ENCODE peak calls at places on chromosome 2, in seven cellular contexts. One of them, this sample, is unnamed.

GRCh38 chr2:238243496-238244076 is 3.7 kb upstream of the HES6 start:
- DNase-seq in HFF-Myc: no peak
- DNase-seq in activated CD4-positive, alpha-beta T cell treated with anti-CD3 and anti-CD28 coated beads for 4 hours: no peak
- DNase-seq in OCI-LY7: no peak
- DNase-seq in MV-4-11: no peak
- DNase-seq in iris pigment epithelial cell: no peak
- DNase-seq in Calu3: no peak
- DNase-seq in this sample: no peak

GRCh38 chr2:223090540-223091235 is 38.7 kb downstream of the KCNE4 start:
- DNase-seq in Calu3: no peak
- DNase-seq in MV-4-11: no peak
- DNase-seq in iris pigment epithelial cell: no peak
- DNase-seq in OCI-LY7: no peak
- DNase-seq in HFF-Myc: no peak
- DNase-seq in activated CD4-positive, alpha-beta T cell treated with anti-CD3 and anti-CD28 coated beads for 4 hours: no peak
- DNase-seq in this sample: no peak

GRCh38 chr2:239689410-239689809 is 288.6 kb upstream of the HDAC4 start:
- DNase-seq in MV-4-11: no peak
- DNase-seq in iris pigment epithelial cell: no peak
- DNase-seq in activated CD4-positive, alpha-beta T cell treated with anti-CD3 and anti-CD28 coated beads for 4 hours: no peak
- DNase-seq in HFF-Myc: no peak
- DNase-seq in Calu3: no peak
- DNase-seq in OCI-LY7: no peak
- DNase-seq in this sample: no peak

GRCh38 chr2:231527955-231528635 is 2.1 kb downstream of the NMUR1 start:
- DNase-seq in HFF-Myc: no peak
- DNase-seq in MV-4-11: no peak
- DNase-seq in iris pigment epithelial cell: no peak
- DNase-seq in OCI-LY7: no peak
- DNase-seq in activated CD4-positive, alpha-beta T cell treated with anti-CD3 and anti-CD28 coated beads for 4 hours: no peak
- DNase-seq in Calu3: no peak
- DNase-seq in this sample: no peak

GRCh38 chr2:17300141-17300540 is 218.1 kb downstream of the RAD51AP2 start:
- DNase-seq in iris pigment epithelial cell: peak
- DNase-seq in HFF-Myc: no peak
- DNase-seq in activated CD4-positive, alpha-beta T cell treated with anti-CD3 and anti-CD28 coated beads for 4 hours: no peak
- DNase-seq in MV-4-11: peak
- DNase-seq in Calu3: no peak
- DNase-seq in OCI-LY7: no peak
- DNase-seq in this sample: no peak

GRCh38 chr2:12334289-12335003 is 382.3 kb upstream of the TRIB2 start:
- DNase-seq in HFF-Myc: no peak
- DNase-seq in OCI-LY7: no peak
- DNase-seq in iris pigment epithelial cell: no peak
- DNase-seq in MV-4-11: no peak
- DNase-seq in Calu3: no peak
- DNase-seq in activated CD4-positive, alpha-beta T cell treated with anti-CD3 and anti-CD28 coated beads for 4 hours: no peak
- DNase-seq in this sample: no peak

GRCh38 chr2:85178154-85178553 is 45.0 kb downstream of the TCF7L1 start:
- DNase-seq in OCI-LY7: no peak
- DNase-seq in iris pigment epithelial cell: no peak
- DNase-seq in activated CD4-positive, alpha-beta T cell treated with anti-CD3 and anti-CD28 coated beads for 4 hours: no peak
- DNase-seq in HFF-Myc: no peak
- DNase-seq in MV-4-11: no peak
- DNase-seq in Calu3: no peak
- DNase-seq in this sample: peak

GRCh38 chr2:120347387-120348010 is 1.6 kb downstream of the INHBB start:
- DNase-seq in MV-4-11: no peak
- DNase-seq in activated CD4-positive, alpha-beta T cell treated with anti-CD3 and anti-CD28 coated beads for 4 hours: no peak
- DNase-seq in HFF-Myc: no peak
- DNase-seq in Calu3: no peak
- DNase-seq in iris pigment epithelial cell: peak
- DNase-seq in OCI-LY7: no peak
- DNase-seq in this sample: no peak

GRCh38 chr2:16183345-16183744 is 243.0 kb downstream of the MYCN start:
- DNase-seq in Calu3: no peak
- DNase-seq in HFF-Myc: no peak
- DNase-seq in iris pigment epithelial cell: no peak
- DNase-seq in MV-4-11: no peak
- DNase-seq in OCI-LY7: no peak
- DNase-seq in activated CD4-positive, alpha-beta T cell treated with anti-CD3 and anti-CD28 coated beads for 4 hours: no peak
- DNase-seq in this sample: no peak

GRCh38 chr2:1729264-1729663 is 15.1 kb downstream of the PXDN start:
- DNase-seq in activated CD4-positive, alpha-beta T cell treated with anti-CD3 and anti-CD28 coated beads for 4 hours: no peak
- DNase-seq in HFF-Myc: no peak
- DNase-seq in iris pigment epithelial cell: no peak
- DNase-seq in Calu3: no peak
- DNase-seq in MV-4-11: no peak
- DNase-seq in OCI-LY7: no peak
- DNase-seq in this sample: no peak

GRCh38 chr2:46268196-46268595 is 29.0 kb upstream of the EPAS1 start:
- DNase-seq in activated CD4-positive, alpha-beta T cell treated with anti-CD3 and anti-CD28 coated beads for 4 hours: no peak
- DNase-seq in Calu3: no peak
- DNase-seq in OCI-LY7: no peak
- DNase-seq in HFF-Myc: no peak
- DNase-seq in iris pigment epithelial cell: peak
- DNase-seq in MV-4-11: peak
- DNase-seq in this sample: no peak

GRCh38 chr2:84965192-84965516 is 5.8 kb upstream of the KCMF1 start:
- DNase-seq in OCI-LY7: no peak
- DNase-seq in Calu3: no peak
- DNase-seq in HFF-Myc: no peak
- DNase-seq in MV-4-11: no peak
- DNase-seq in activated CD4-positive, alpha-beta T cell treated with anti-CD3 and anti-CD28 coated beads for 4 hours: no peak
- DNase-seq in iris pigment epithelial cell: no peak
- DNase-seq in this sample: peak

GRCh38 chr2:157302492-157303099 is 23.0 kb downstream of the ERMN start:
- DNase-seq in OCI-LY7: peak
- DNase-seq in activated CD4-positive, alpha-beta T cell treated with anti-CD3 and anti-CD28 coated beads for 4 hours: peak
- DNase-seq in iris pigment epithelial cell: peak
- DNase-seq in HFF-Myc: peak
- DNase-seq in MV-4-11: peak
- DNase-seq in Calu3: peak
- DNase-seq in this sample: peak

GRCh38 chr2:238060096-238060541 is 682 bp upstream of the SCLY start:
- DNase-seq in HFF-Myc: no peak
- DNase-seq in OCI-LY7: no peak
- DNase-seq in activated CD4-positive, alpha-beta T cell treated with anti-CD3 and anti-CD28 coated beads for 4 hours: no peak
- DNase-seq in Calu3: no peak
- DNase-seq in MV-4-11: peak
- DNase-seq in iris pigment epithelial cell: peak
- DNase-seq in this sample: no peak

GRCh38 chr2:180056367-180057118 is 49.4 kb upstream of the CWC22 start:
- DNase-seq in iris pigment epithelial cell: no peak
- DNase-seq in Calu3: no peak
- DNase-seq in HFF-Myc: no peak
- DNase-seq in OCI-LY7: no peak
- DNase-seq in MV-4-11: peak
- DNase-seq in activated CD4-positive, alpha-beta T cell treated with anti-CD3 and anti-CD28 coated beads for 4 hours: no peak
- DNase-seq in this sample: no peak

GRCh38 chr2:25606892-25607291 is 66.5 kb downstream of the DTNB start:
- DNase-seq in MV-4-11: no peak
- DNase-seq in OCI-LY7: peak
- DNase-seq in HFF-Myc: no peak
- DNase-seq in iris pigment epithelial cell: peak
- DNase-seq in Calu3: no peak
- DNase-seq in activated CD4-positive, alpha-beta T cell treated with anti-CD3 and anti-CD28 coated beads for 4 hours: no peak
- DNase-seq in this sample: peak

GRCh38 chr2:25043241-25043867 is 1.5 kb downstream of the EFR3B start:
- DNase-seq in MV-4-11: peak
- DNase-seq in OCI-LY7: no peak
- DNase-seq in Calu3: no peak
- DNase-seq in activated CD4-positive, alpha-beta T cell treated with anti-CD3 and anti-CD28 coated beads for 4 hours: peak
- DNase-seq in HFF-Myc: peak
- DNase-seq in iris pigment epithelial cell: peak
- DNase-seq in this sample: no peak

GRCh38 chr2:234550511-234551107 is 53.7 kb upstream of the ARL4C start:
- DNase-seq in OCI-LY7: peak
- DNase-seq in HFF-Myc: peak
- DNase-seq in MV-4-11: peak
- DNase-seq in activated CD4-positive, alpha-beta T cell treated with anti-CD3 and anti-CD28 coated beads for 4 hours: peak
- DNase-seq in iris pigment epithelial cell: peak
- DNase-seq in Calu3: peak
- DNase-seq in this sample: peak

GRCh38 chr2:11344342-11344955 is at the start of gene ROCK2:
- DNase-seq in iris pigment epithelial cell: peak
- DNase-seq in activated CD4-positive, alpha-beta T cell treated with anti-CD3 and anti-CD28 coated beads for 4 hours: peak
- DNase-seq in Calu3: peak
- DNase-seq in OCI-LY7: peak
- DNase-seq in MV-4-11: peak
- DNase-seq in HFF-Myc: peak
- DNase-seq in this sample: peak

GRCh38 chr2:39394427-39395002 is 42.6 kb downstream of the MAP4K3 start:
- DNase-seq in Calu3: no peak
- DNase-seq in iris pigment epithelial cell: no peak
- DNase-seq in MV-4-11: no peak
- DNase-seq in activated CD4-positive, alpha-beta T cell treated with anti-CD3 and anti-CD28 coated beads for 4 hours: no peak
- DNase-seq in OCI-LY7: no peak
- DNase-seq in HFF-Myc: no peak
- DNase-seq in this sample: peak

GRCh38 chr2:184006998-184007397 is 591.3 kb upstream of the ZNF804A start:
- DNase-seq in activated CD4-positive, alpha-beta T cell treated with anti-CD3 and anti-CD28 coated beads for 4 hours: no peak
- DNase-seq in HFF-Myc: no peak
- DNase-seq in Calu3: no peak
- DNase-seq in MV-4-11: no peak
- DNase-seq in OCI-LY7: no peak
- DNase-seq in iris pigment epithelial cell: no peak
- DNase-seq in this sample: no peak

GRCh38 chr2:37156071-37156856 is 516 bp downstream of the EIF2AK2 start:
- DNase-seq in iris pigment epithelial cell: peak
- DNase-seq in activated CD4-positive, alpha-beta T cell treated with anti-CD3 and anti-CD28 coated beads for 4 hours: peak
- DNase-seq in Calu3: peak
- DNase-seq in HFF-Myc: no peak
- DNase-seq in MV-4-11: no peak
- DNase-seq in OCI-LY7: peak
- DNase-seq in this sample: peak

GRCh38 chr2:12884713-12885282 is 168.1 kb downstream of the TRIB2 start:
- DNase-seq in activated CD4-positive, alpha-beta T cell treated with anti-CD3 and anti-CD28 coated beads for 4 hours: no peak
- DNase-seq in Calu3: no peak
- DNase-seq in OCI-LY7: no peak
- DNase-seq in HFF-Myc: no peak
- DNase-seq in iris pigment epithelial cell: peak
- DNase-seq in MV-4-11: peak
- DNase-seq in this sample: peak

GRCh38 chr2:45083175-45083574 is 73.9 kb upstream of the SIX2 start:
- DNase-seq in iris pigment epithelial cell: no peak
- DNase-seq in OCI-LY7: peak
- DNase-seq in HFF-Myc: no peak
- DNase-seq in Calu3: peak
- DNase-seq in activated CD4-positive, alpha-beta T cell treated with anti-CD3 and anti-CD28 coated beads for 4 hours: no peak
- DNase-seq in MV-4-11: no peak
- DNase-seq in this sample: no peak

GRCh38 chr2:20728114-20728758 is 61.3 kb downstream of the GDF7 start:
- DNase-seq in iris pigment epithelial cell: peak
- DNase-seq in Calu3: no peak
- DNase-seq in HFF-Myc: no peak
- DNase-seq in activated CD4-positive, alpha-beta T cell treated with anti-CD3 and anti-CD28 coated beads for 4 hours: no peak
- DNase-seq in MV-4-11: peak
- DNase-seq in OCI-LY7: no peak
- DNase-seq in this sample: no peak

GRCh38 chr2:109238580-109238979 is 109.6 kb downstream of the SH3RF3 start:
- DNase-seq in MV-4-11: peak
- DNase-seq in iris pigment epithelial cell: peak
- DNase-seq in HFF-Myc: no peak
- DNase-seq in OCI-LY7: no peak
- DNase-seq in Calu3: no peak
- DNase-seq in activated CD4-positive, alpha-beta T cell treated with anti-CD3 and anti-CD28 coated beads for 4 hours: peak
- DNase-seq in this sample: no peak

GRCh38 chr2:121363632-121364420 is 78.8 kb upstream of the TFCP2L1 start:
- DNase-seq in MV-4-11: no peak
- DNase-seq in iris pigment epithelial cell: peak
- DNase-seq in OCI-LY7: no peak
- DNase-seq in Calu3: no peak
- DNase-seq in HFF-Myc: no peak
- DNase-seq in activated CD4-positive, alpha-beta T cell treated with anti-CD3 and anti-CD28 coated beads for 4 hours: no peak
- DNase-seq in this sample: no peak

GRCh38 chr2:156332452-156333273 is at the start of gene NR4A2:
- DNase-seq in HFF-Myc: no peak
- DNase-seq in OCI-LY7: no peak
- DNase-seq in activated CD4-positive, alpha-beta T cell treated with anti-CD3 and anti-CD28 coated beads for 4 hours: peak
- DNase-seq in Calu3: peak
- DNase-seq in iris pigment epithelial cell: peak
- DNase-seq in MV-4-11: peak
- DNase-seq in this sample: peak

GRCh38 chr2:144524190-144524957 is 4.5 kb upstream of the ZEB2 start:
- DNase-seq in HFF-Myc: no peak
- DNase-seq in Calu3: peak
- DNase-seq in iris pigment epithelial cell: no peak
- DNase-seq in MV-4-11: no peak
- DNase-seq in activated CD4-positive, alpha-beta T cell treated with anti-CD3 and anti-CD28 coated beads for 4 hours: no peak
- DNase-seq in OCI-LY7: peak
- DNase-seq in this sample: no peak

GRCh38 chr2:54858021-54858681 is 134.7 kb downstream of the EML6 start:
- DNase-seq in iris pigment epithelial cell: peak
- DNase-seq in MV-4-11: no peak
- DNase-seq in HFF-Myc: no peak
- DNase-seq in Calu3: no peak
- DNase-seq in OCI-LY7: no peak
- DNase-seq in activated CD4-positive, alpha-beta T cell treated with anti-CD3 and anti-CD28 coated beads for 4 hours: no peak
- DNase-seq in this sample: no peak

GRCh38 chr2:150872919-150873772 is 385.7 kb upstream of the RND3 start:
- DNase-seq in MV-4-11: no peak
- DNase-seq in Calu3: no peak
- DNase-seq in iris pigment epithelial cell: peak
- DNase-seq in activated CD4-positive, alpha-beta T cell treated with anti-CD3 and anti-CD28 coated beads for 4 hours: no peak
- DNase-seq in HFF-Myc: peak
- DNase-seq in OCI-LY7: no peak
- DNase-seq in this sample: no peak

GRCh38 chr2:45874324-45874723 is 222.8 kb downstream of the PRKCE start:
- DNase-seq in Calu3: no peak
- DNase-seq in iris pigment epithelial cell: no peak
- DNase-seq in OCI-LY7: no peak
- DNase-seq in HFF-Myc: no peak
- DNase-seq in MV-4-11: no peak
- DNase-seq in activated CD4-positive, alpha-beta T cell treated with anti-CD3 and anti-CD28 coated beads for 4 hours: no peak
- DNase-seq in this sample: no peak

This sample was measured in COLO829.